ENCODE peak calls at places on chromosomes 6 and 20, in four cellular contexts. Y, H, R and T are unnamed samples.

GRCh38 chr20:22430154-22430745 is 154.1 kb downstream of the FOXA2 start:
- DNase-seq in Y (no peak), H (no peak), R (no peak), T (no peak)

GRCh38 chr6:19896580-19897010 is 59.4 kb downstream of the ID4 start:
- DNase-seq in Y (no peak), H (no peak), R (no peak), T (no peak)

GRCh38 chr6:28807682-28808280 is 116.0 kb downstream of the TRIM27 start:
- DNase-seq in Y (no peak), H (peak; percentile 69), R (no peak), T (no peak)

GRCh38 chr6:105489213-105489525 is 86.3 kb upstream of the PREP start:
- DNase-seq in H (peak; percentile 38), R (no peak), Y (no peak), T (no peak)

GRCh38 chr6:129686941-129687627 is 22.9 kb downstream of the ARHGAP18 start:
- DNase-seq in Y (no peak), R (no peak), H (peak; percentile 52), T (no peak)

GRCh38 chr6:99905209-99906106 is 88.6 kb downstream of the MCHR2 start:
- DNase-seq in Y (peak; percentile 73), H (peak; percentile 56), R (no peak), T (no peak)

GRCh38 chr6:71238351-71238750 is 50.3 kb upstream of the OGFRL1 start:
- DNase-seq in H (peak; percentile 75), Y (no peak), R (no peak), T (no peak)

GRCh38 chr6:130019796-130020105 is 1.4 kb downstream of the L3MBTL3 start:
- DNase-seq in Y (no peak), H (no peak), R (no peak), T (no peak)

GRCh38 chr6:52285174-52286068 is 879 bp upstream of the MCM3 start:
- DNase-seq in H (peak; percentile 17), R (no peak), Y (peak; percentile 17), T (no peak)

GRCh38 chr20:13684566-13685222 is 46.0 kb upstream of the TASP1 start:
- DNase-seq in H (no peak), Y (no peak), R (no peak), T (no peak)

GRCh38 chr6:45724511-45724910 is 291.1 kb downstream of the CLIC5 start:
- DNase-seq in H (peak; percentile 84), R (no peak), Y (no peak), T (no peak)

GRCh38 chr6:35669441-35669776 is 19.3 kb downstream of the FKBP5 start:
- DNase-seq in Y (no peak), R (no peak), H (peak; percentile 64), T (no peak)

GRCh38 chr6:84280030-84280429 is 52.6 kb upstream of the CEP162 start:
- DNase-seq in R (no peak), Y (no peak), H (peak; percentile 23), T (no peak)

GRCh38 chr6:44056392-44057237 is 70.6 kb downstream of the MRPL14 start:
- DNase-seq in H (peak; percentile 90), R (no peak), Y (no peak), T (peak; percentile 63)

GRCh38 chr6:90397929-90398674 is 101.5 kb upstream of the BACH2 start:
- DNase-seq in Y (no peak), R (no peak), H (peak; percentile 32), T (no peak)

GRCh38 chr20:40942775-40943174 is 85.8 kb upstream of the TOP1 start:
- DNase-seq in H (no peak), Y (no peak), R (no peak), T (no peak)

GRCh38 chr6:77910826-77911225 is 258.0 kb downstream of the MEI4 start:
- DNase-seq in R (no peak), Y (no peak), H (no peak), T (no peak)

GRCh38 chr6:20946037-20946436 is 411.8 kb downstream of the CDKAL1 start:
- DNase-seq in Y (no peak), H (peak; percentile 53), R (no peak), T (no peak)

GRCh38 chr6:111892431-111892830 is 19.2 kb upstream of the FYN start:
- DNase-seq in H (no peak), Y (no peak), R (no peak), T (no peak)
- H3K4me1 ChIP-seq in H (peaks cover 10% of the 10 kb centered on the region), Y (no peaks in the 10 kb centered on the region), R (no peaks in the 10 kb centered on the region), T (no peaks in the 10 kb centered on the region)

GRCh38 chr20:49219924-49220831 is 962 bp downstream of the DDX27 start:
- DNase-seq in H (no peak), Y (peak; percentile 3), R (no peak), T (no peak)
- H3K4me1 ChIP-seq in H (peaks cover 4% of the 10 kb centered on the region), Y (peaks cover 9% of the 10 kb centered on the region), R (peaks cover 6% of the 10 kb centered on the region), T (peaks cover 14% of the 10 kb centered on the region)

GRCh38 chr20:58408603-58409246 is 19.7 kb downstream of the VAPB start:
- DNase-seq in Y (no peak), R (no peak), H (no peak), T (no peak)
- H3K4me1 ChIP-seq in Y (peaks cover 13% of the 10 kb centered on the region), R (no peaks in the 10 kb centered on the region), H (peaks cover 5% of the 10 kb centered on the region), T (peaks cover 18% of the 10 kb centered on the region)

DNA sequence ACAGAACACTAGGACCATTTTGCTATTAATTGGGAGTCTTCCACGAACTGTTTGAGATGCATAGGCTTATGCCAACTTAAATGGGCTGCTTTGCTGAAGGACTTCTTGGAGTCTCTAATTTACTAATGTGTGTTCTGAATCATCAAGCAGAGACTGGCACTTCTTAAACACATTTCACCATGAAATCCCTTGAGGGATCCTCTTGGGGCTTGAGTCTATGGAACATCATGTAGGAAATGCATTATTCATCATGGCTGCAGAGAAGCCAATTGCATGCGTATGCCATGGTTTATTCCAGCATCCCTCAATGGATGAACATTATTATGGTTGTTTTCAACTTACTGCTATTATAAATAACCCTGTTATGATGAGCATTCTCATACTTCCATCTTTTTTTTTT is 73.4 kb downstream of the FGD2 start:
- DNase-seq in H (no peak), R (no peak), Y (no peak), T (no peak)
- H3K4me1 ChIP-seq in H (peaks cover 15% of the 10 kb centered on the region), R (no peaks in the 10 kb centered on the region), Y (peaks cover 3% of the 10 kb centered on the region), T (peaks cover 3% of the 10 kb centered on the region)

DNA sequence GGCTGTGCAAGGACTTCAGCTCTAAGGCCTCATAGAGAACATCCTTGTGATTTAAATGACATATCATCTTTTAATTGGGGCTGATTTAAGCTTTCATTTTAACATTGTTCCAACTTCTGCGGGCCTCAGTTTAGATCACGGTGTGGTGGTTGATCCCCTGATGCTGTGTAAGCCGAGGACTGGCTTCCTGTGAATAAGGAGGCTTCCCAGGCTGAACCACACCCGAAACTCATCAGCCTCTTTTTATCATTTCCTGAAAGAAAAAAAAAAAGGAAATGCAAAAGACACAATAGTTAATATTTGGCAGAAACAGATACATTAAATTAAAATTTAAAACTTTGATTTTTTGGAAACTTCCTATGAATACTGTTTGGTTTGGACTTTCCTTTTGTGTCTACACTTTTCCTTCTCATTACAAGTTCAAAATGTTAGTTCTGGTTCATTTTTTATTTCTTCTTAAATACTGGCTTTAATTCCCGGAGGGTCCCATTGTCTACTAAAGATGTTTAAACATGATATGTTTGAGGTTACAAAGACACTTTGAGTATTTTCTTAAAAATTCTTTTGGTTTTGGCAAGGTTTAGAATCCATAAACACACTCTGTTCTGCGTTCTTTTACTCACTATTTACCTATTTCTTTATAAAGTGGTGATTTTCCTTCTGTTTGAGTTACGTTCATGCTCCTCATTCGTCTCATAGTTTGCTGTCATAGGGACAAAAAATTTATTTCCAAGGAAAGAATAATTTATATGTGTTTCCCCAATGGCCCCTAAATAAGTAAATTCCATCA is 230.1 kb upstream of the SULF2 start:
- DNase-seq in H (peak; percentile 15), Y (no peak), R (no peak), T (no peak)
- H3K4me1 ChIP-seq in H (peaks cover 20% of the 10 kb centered on the region), Y (no peaks in the 10 kb centered on the region), R (no peaks in the 10 kb centered on the region), T (no peaks in the 10 kb centered on the region)

GRCh38 chr6:149316740-149317655 is 514 bp upstream of the TAB2 start:
- DNase-seq in Y (peak; percentile 96), H (peak; percentile 89), R (peak; percentile 91), T (peak; percentile 71)

GRCh38 chr6:149318581-149319286 is 1.2 kb downstream of the TAB2 start:
- DNase-seq in R (no peak), H (no peak), Y (peak; percentile 59), T (no peak)

GRCh38 chr6:149317656-149318571 is at the start of gene TAB2:
- DNase-seq in Y (peak; percentile 75), R (no peak), H (no peak), T (no peak)

GRCh38 chr6:149320745-149321240 is 3.3 kb downstream of the TAB2 start:
- DNase-seq in H (no peak), Y (no peak), R (no peak), T (no peak)

DNA sequence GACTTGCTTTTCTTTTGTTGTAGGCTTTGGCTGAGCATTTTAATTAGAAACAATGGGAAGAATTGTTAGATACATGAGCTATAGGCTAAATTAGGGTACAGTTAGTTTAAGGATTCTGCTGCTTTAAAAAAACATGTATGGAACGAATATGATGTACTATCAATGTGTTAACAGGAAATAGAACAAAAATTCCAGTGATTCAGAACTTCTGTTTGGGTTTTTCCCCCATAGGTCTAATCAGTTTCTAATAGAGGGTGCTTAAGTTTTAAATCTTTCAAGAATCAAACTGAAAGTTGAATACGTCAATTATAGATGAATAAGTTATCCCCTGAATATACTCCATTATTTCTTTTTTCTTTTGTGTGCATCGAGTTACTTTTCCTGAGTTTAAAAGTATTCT is 1.9 kb downstream of the TAB2 start:
- DNase-seq in R (no peak), H (no peak), Y (no peak), T (no peak)
- H3K4me1 ChIP-seq in R (no peaks in the 10 kb centered on the region), H (peaks cover 5% of the 10 kb centered on the region), Y (peaks cover 55% of the 10 kb centered on the region), T (peaks cover 56% of the 10 kb centered on the region)

GRCh38 chr6:134605034-134605433 is 287.1 kb upstream of the SGK1 start:
- DNase-seq in Y (no peak), R (no peak), H (no peak), T (no peak)
- H3K4me1 ChIP-seq in Y (no peaks in the 10 kb centered on the region), R (no peaks in the 10 kb centered on the region), H (no peaks in the 10 kb centered on the region), T (no peaks in the 10 kb centered on the region)

GRCh38 chr20:58656825-58657224 is 5.7 kb downstream of the STX16 start:
- DNase-seq in Y (no peak), R (no peak), H (no peak), T (no peak)
- H3K4me1 ChIP-seq in Y (peaks cover 68% of the 10 kb centered on the region), R (no peaks in the 10 kb centered on the region), H (peaks cover 4% of the 10 kb centered on the region), T (peaks cover 47% of the 10 kb centered on the region)